ENCODE peak calls at places on chromosomes 11 and 22, in eight cellular contexts. Z is neuronal stem cell; I is stomach; W is sigmoid colon; J is naive thymus-derived CD4-positive, alpha-beta T cell; O is upper lobe of right lung; C is IMR-90; X is left ventricle myocardium inferior. B is an unnamed sample. For H3K9me3, the result is how much of the 10 kb centered on the place peaks cover.

GRCh38 chr11:16669799-16670415 is 68.5 kb upstream of the C11orf58 start:
- DNase-seq in Z (no peak), O (no peak), I (no peak), W (no peak), J (no peak), C (peak), X (no peak), B (no peak)

GRCh38 chr11:73269353-73270088 is 2.6 kb upstream of the P2RY6 start:
- DNase-seq in X (no peak), I (peak), W (peak), C (no peak), Z (no peak), J (no peak), O (peak), B (no peak)

GRCh38 chr11:28833169-28833568 is 725.0 kb downstream of the METTL15 start:
- DNase-seq in Z (no peak), W (no peak), C (no peak), J (no peak), O (no peak), X (no peak), I (no peak), B (no peak)

GRCh38 chr11:94184362-94184761 is 55.7 kb downstream of the PANX1 start:
- DNase-seq in I (no peak), J (no peak), C (no peak), W (no peak), Z (no peak), O (no peak), X (no peak), B (no peak)

GRCh38 chr22:24189249-24190158 is 8.2 kb downstream of the SUSD2 start:
- DNase-seq in W (peak), Z (peak), X (peak), C (peak), O (peak), I (peak), J (no peak), B (peak)

GRCh38 chr22:27381552-27381951 is 420.0 kb downstream of the MN1 start:
- DNase-seq in C (no peak), W (no peak), O (no peak), X (no peak), Z (no peak), I (no peak), J (no peak), B (peak)

GRCh38 chr11:87215236-87215635 is 177.5 kb downstream of the TMEM135 start:
- DNase-seq in O (no peak), Z (no peak), I (no peak), X (no peak), J (no peak), C (peak), W (no peak), B (no peak)

GRCh38 chr11:1928891-1929541 is 9.5 kb downstream of the TNNT3 start:
- DNase-seq in O (peak), W (no peak), I (no peak), C (no peak), J (no peak), Z (no peak), X (no peak), B (no peak)

GRCh38 chr22:40193429-40194421 is 16.0 kb downstream of the TNRC6B start:
- DNase-seq in C (peak), X (no peak), I (no peak), O (no peak), W (no peak), Z (no peak), J (no peak), B (peak)

GRCh38 chr22:30216710-30217109 is 29.8 kb downstream of the LIF start:
- DNase-seq in J (no peak), W (no peak), I (no peak), O (no peak), Z (no peak), X (no peak), C (no peak), B (no peak)

GRCh38 chr11:57493507-57494503 is 21.7 kb downstream of the SLC43A1 start:
- DNase-seq in I (peak), W (peak), J (peak), C (peak), O (peak), Z (peak), X (peak), B (peak)

GRCh38 chr22:38700271-38700788 is 413 bp downstream of the JOSD1 start:
- DNase-seq in I (peak), Z (no peak), X (peak), J (peak), C (no peak), O (peak), W (peak), B (no peak)

GRCh38 chr11:12677131-12677530 is 2.9 kb downstream of the TEAD1 start:
- DNase-seq in C (no peak), Z (no peak), W (no peak), O (no peak), X (no peak), I (no peak), J (no peak), B (no peak)

GRCh38 chr22:29341056-29341848 is 25.8 kb upstream of the RASL10A start:
- DNase-seq in O (no peak), J (no peak), I (no peak), Z (no peak), C (no peak), X (no peak), W (no peak), B (no peak)

GRCh38 chr11:121198491-121198890 is 94.1 kb upstream of the SC5D start:
- DNase-seq in J (no peak), I (no peak), C (no peak), Z (no peak), X (no peak), O (no peak), W (no peak), B (peak)

GRCh38 chr11:13140873-13141655 is 131.9 kb downstream of the RASSF10 start:
- DNase-seq in X (no peak), J (no peak), W (no peak), I (no peak), Z (no peak), C (peak), O (no peak), B (no peak)

GRCh38 chr11:22346283-22346682 is 8.1 kb downstream of the SLC17A6 start:
- DNase-seq in X (no peak), O (no peak), J (no peak), Z (no peak), I (no peak), W (no peak), C (no peak), B (no peak)

GRCh38 chr11:124759268-124760204 is 2.6 kb downstream of the ESAM start:
- DNase-seq in J (no peak), C (no peak), O (peak), X (peak), W (no peak), Z (no peak), I (no peak), B (no peak)

GRCh38 chr22:45242778-45243191 is 2.1 kb upstream of the KIAA0930 start:
- DNase-seq in J (no peak), O (no peak), X (no peak), I (peak), W (no peak), Z (no peak), C (no peak), B (no peak)

GRCh38 chr11:101188173-101188572 is 58.6 kb upstream of the PGR start:
- DNase-seq in X (no peak), W (no peak), O (no peak), Z (no peak), I (no peak), J (no peak), C (no peak), B (no peak)

GRCh38 chr11:109853156-109853776 is 239.9 kb upstream of the ZC3H12C start:
- DNase-seq in X (no peak), W (no peak), O (no peak), I (no peak), Z (peak), J (no peak), C (peak), B (peak)

GRCh38 chr22:28375761-28376534 is 303.7 kb downstream of the TTC28 start:
- DNase-seq in J (no peak), W (no peak), C (peak), I (no peak), O (no peak), Z (no peak), X (no peak), B (no peak)

GRCh38 chr22:37633082-37633692 is 6.3 kb upstream of the SH3BP1 start:
- DNase-seq in I (no peak), O (no peak), C (no peak), Z (no peak), J (no peak), W (no peak), X (no peak), B (no peak)

GRCh38 chr11:107665016-107665415 is 46.8 kb downstream of the SLN start:
- DNase-seq in J (no peak), W (no peak), O (no peak), C (no peak), Z (no peak), X (no peak), I (no peak), B (no peak)

DNA sequence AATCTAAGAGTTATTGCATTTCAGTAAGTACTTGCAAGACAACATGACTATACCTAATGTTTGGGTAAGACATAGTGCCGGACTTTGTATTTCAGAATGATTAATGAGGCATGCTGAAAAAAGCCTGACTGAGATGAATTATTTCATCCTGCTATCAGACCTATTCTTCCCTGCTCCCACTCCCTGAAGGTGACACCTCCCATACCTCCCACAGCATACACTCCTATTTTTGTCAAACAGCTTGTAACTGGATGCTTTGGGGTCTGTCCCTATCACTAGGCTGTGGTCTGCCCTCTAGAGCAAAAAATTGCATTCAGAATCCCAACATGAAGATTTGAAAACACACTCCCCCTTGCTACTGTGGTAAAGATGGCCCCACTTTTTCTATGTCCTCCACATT is 10.9 kb upstream of the SCN3B start:
- DNase-seq in O (no peak), C (no peak), J (no peak), X (no peak), Z (no peak), I (no peak), W (no peak), B (no peak)
- H3K9me3 ChIP-seq in O (under half), C (under half), J (under half), X (under half), Z (under half), I (under half), W (under half), B (under half)

DNA sequence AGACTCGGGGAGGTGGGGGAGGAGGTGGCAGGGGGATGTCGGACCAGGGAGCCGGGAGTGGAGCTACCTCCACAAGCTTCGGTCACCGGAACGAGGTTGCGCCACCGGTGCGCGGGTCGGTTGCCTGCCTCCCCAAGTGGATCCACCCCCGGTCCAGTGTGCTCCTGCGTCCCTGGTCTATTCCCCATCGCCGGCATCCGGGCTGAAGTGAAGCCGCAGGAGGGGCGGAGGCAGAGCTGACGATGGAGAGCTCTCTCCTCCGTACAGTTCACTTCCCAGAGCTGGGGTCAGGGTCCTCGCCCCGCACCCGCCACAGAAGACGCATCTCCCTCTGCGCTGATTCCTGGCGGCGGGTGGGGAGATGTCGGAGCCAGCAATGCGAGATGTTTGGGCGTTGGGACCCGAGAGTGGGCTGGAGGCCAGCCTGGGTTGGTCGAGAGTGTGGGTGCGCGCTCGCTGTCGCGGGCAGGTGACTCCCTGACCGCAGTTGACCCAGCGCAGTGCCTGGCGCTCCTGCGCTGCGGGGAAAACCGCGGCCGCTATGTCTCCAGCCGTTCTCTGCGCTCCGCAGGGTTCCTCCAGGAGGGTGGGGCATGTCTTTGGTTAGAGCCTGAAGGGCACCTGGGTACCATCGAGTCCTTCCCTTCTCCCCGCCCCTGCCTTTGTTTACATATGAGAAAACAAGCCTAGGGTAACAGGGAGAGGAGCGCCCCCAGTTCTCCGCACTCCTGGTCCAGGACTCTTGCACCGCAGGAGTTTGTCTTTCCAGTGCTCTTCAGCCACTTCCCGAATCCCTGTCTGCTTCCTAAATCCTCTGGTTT is 1.7 kb downstream of the C11orf96 start:
- DNase-seq in X (no peak), I (no peak), W (peak), J (no peak), C (peak), Z (no peak), O (peak), B (no peak)
- H3K4me3 ChIP-seq in X (peak), I (peak), W (peak), J (no peak), C (peak), Z (peak), O (peak), B (peak)

GRCh38 chr11:50088231-50088630 is 55.6 kb downstream of the OR4C45 start:
- DNase-seq in W (no peak), O (no peak), X (no peak), Z (no peak), J (no peak), C (no peak), I (no peak), B (no peak)
- H3K9me3 ChIP-seq in W (under half), O (under half), X (under half), Z (under half), J (under half), C (under half), I (under half), B (under half)

GRCh38 chr11:71083105-71083504 is 169.3 kb downstream of the SHANK2 start:
- DNase-seq in J (no peak), Z (no peak), C (no peak), W (no peak), O (no peak), X (no peak), I (no peak), B (no peak)

GRCh38 chr11:71089571-71089970 is 162.8 kb downstream of the SHANK2 start:
- DNase-seq in I (no peak), O (no peak), Z (no peak), X (no peak), J (no peak), C (no peak), W (no peak), B (no peak)

GRCh38 chr11:71084306-71085012 is 167.9 kb downstream of the SHANK2 start:
- DNase-seq in Z (no peak), I (no peak), X (no peak), C (no peak), W (no peak), J (no peak), O (no peak), B (no peak)

GRCh38 chr11:71082454-71082853 is 169.9 kb downstream of the SHANK2 start:
- DNase-seq in Z (no peak), I (no peak), C (no peak), J (no peak), X (no peak), W (no peak), O (no peak), B (no peak)

GRCh38 chr11:71086687-71087258 is 165.6 kb downstream of the SHANK2 start:
- DNase-seq in J (no peak), I (no peak), Z (peak), W (no peak), C (peak), O (no peak), X (no peak), B (peak)
- H3K4me3 ChIP-seq in J (no peak), I (no peak), Z (no peak), W (no peak), C (no peak), O (no peak), X (no peak), B (no peak)

GRCh38 chr11:60377737-60378136 is 595 bp upstream of the MS4A7 start:
- DNase-seq in O (peak), J (no peak), Z (no peak), I (no peak), X (peak), W (peak), C (no peak), B (no peak)
- H3K9me3 ChIP-seq in O (under half), J (under half), Z (under half), I (under half), X (under half), W (under half), C (under half), B (under half)

DNA sequence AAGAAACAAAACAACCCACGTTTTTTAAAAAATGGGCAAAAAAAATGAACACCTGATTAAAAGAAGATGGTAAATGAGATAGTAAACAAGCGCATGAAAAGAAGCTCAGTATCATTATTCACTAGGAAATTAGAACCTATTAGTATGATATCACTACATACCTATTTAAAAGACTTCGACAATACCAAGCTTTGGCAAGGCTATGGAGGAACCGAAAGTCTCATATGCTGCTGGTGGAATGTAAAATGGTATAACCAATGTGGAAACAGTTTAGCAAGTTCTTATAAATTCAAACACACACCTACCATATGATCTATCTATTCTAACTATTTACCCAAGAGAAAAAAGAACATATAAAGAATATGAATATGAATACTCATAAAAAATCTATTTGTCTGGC is 143.8 kb downstream of the APOL5 start:
- DNase-seq in I (no peak), C (no peak), O (no peak), W (no peak), X (no peak), Z (no peak), J (no peak), B (no peak)
- H3K4me3 ChIP-seq in I (no peak), C (no peak), O (no peak), W (no peak), X (no peak), Z (no peak), J (no peak), B (no peak)

GRCh38 chr22:47929073-47929472 is 1166.6 kb downstream of the TBC1D22A start:
- DNase-seq in Z (no peak), J (no peak), X (no peak), C (no peak), I (no peak), W (no peak), O (no peak), B (no peak)
- H3K9me3 ChIP-seq in Z (under half), J (under half), X (under half), C (under half), I (under half), W (under half), O (under half), B (under half)

GRCh38 chr22:43148581-43148980 is 2.8 kb upstream of the TSPO start:
- DNase-seq in I (no peak), O (no peak), C (no peak), Z (no peak), X (no peak), W (no peak), J (no peak), B (no peak)
- H3K4me3 ChIP-seq in I (no peak), O (no peak), C (no peak), Z (no peak), X (no peak), W (no peak), J (no peak), B (no peak)

DNA sequence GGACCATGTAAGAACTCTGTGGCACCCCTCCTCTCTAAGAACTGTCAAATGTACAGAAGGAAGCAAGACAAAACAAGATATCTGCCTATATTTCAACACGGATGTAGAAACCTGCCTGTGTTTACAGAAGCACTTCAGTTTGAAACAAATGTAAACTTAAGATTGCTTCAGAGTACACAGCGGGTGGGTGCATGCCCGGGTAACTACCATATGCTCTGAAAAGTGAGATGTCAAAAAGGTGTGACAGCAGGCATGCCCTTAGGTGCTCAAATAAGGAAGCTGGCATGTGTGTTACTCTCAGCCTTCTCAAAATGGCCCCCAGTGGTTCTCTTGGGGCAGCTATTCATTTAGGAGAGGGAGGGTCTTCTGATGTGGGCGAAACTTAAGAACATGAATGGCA is 5.2 kb downstream of the ACP2 start:
- DNase-seq in X (no peak), J (no peak), C (no peak), O (no peak), W (no peak), Z (no peak), I (no peak), B (no peak)
- H3K9me3 ChIP-seq in X (under half), J (under half), C (under half), O (under half), W (under half), Z (under half), I (under half), B (under half)